ENCODE peak calls at places on chromosomes 13 and 19, in four cellular contexts. One of them, this sample, is unnamed.

GRCh38 chr13:98794498-98794897 is 42.0 kb upstream of the SLC15A1 start:
- DNase-seq in upper lobe of left lung: no peak
- DNase-seq in transverse colon: no peak
- DNase-seq in stomach: no peak
- DNase-seq in this sample: no peak

GRCh38 chr19:47512183-47512947 is 2.5 kb downstream of the NAPA start:
- DNase-seq in upper lobe of left lung: peak
- DNase-seq in transverse colon: peak
- DNase-seq in stomach: peak
- DNase-seq in this sample: no peak

GRCh38 chr19:29667390-29667783 is 2.1 kb downstream of the PLEKHF1 start:
- DNase-seq in upper lobe of left lung: no peak
- DNase-seq in transverse colon: no peak
- DNase-seq in stomach: no peak
- DNase-seq in this sample: no peak

GRCh38 chr13:55219538-55219937 is 1921.2 kb upstream of the PRR20A start:
- DNase-seq in upper lobe of left lung: no peak
- DNase-seq in transverse colon: no peak
- DNase-seq in stomach: no peak
- DNase-seq in this sample: no peak

GRCh38 chr13:40476175-40476958 is 190.1 kb downstream of the FOXO1 start:
- DNase-seq in upper lobe of left lung: no peak
- DNase-seq in transverse colon: no peak
- DNase-seq in stomach: no peak
- DNase-seq in this sample: no peak

GRCh38 chr13:39931505-39931904 is 276.0 kb downstream of the COG6 start:
- DNase-seq in upper lobe of left lung: no peak
- DNase-seq in transverse colon: no peak
- DNase-seq in stomach: no peak
- DNase-seq in this sample: no peak

GRCh38 chr19:31348416-31349159 is 648 bp downstream of the TSHZ3 start:
- DNase-seq in upper lobe of left lung: no peak
- DNase-seq in transverse colon: no peak
- DNase-seq in stomach: no peak
- DNase-seq in this sample: no peak

GRCh38 chr13:31433756-31434155 is 234.0 kb downstream of the B3GLCT start:
- DNase-seq in upper lobe of left lung: no peak
- DNase-seq in transverse colon: no peak
- DNase-seq in stomach: no peak
- DNase-seq in this sample: no peak

GRCh38 chr19:13995017-13995728 is 10.9 kb downstream of the RFX1 start:
- DNase-seq in upper lobe of left lung: no peak
- DNase-seq in transverse colon: no peak
- DNase-seq in stomach: no peak
- DNase-seq in this sample: no peak

GRCh38 chr13:93872376-93872775 is 607.1 kb downstream of the DCT start:
- DNase-seq in upper lobe of left lung: no peak
- DNase-seq in transverse colon: no peak
- DNase-seq in stomach: no peak
- DNase-seq in this sample: no peak

GRCh38 chr13:29491248-29491647 is 104.2 kb downstream of the SLC7A1 start:
- DNase-seq in upper lobe of left lung: no peak
- DNase-seq in transverse colon: no peak
- DNase-seq in stomach: no peak
- DNase-seq in this sample: no peak

GRCh38 chr19:13018037-13018914 is 23.0 kb downstream of the NFIX start:
- DNase-seq in upper lobe of left lung: peak
- DNase-seq in transverse colon: peak
- DNase-seq in stomach: peak
- DNase-seq in this sample: no peak

GRCh38 chr13:91946498-91947070 is 548.2 kb downstream of the GPC5 start:
- DNase-seq in upper lobe of left lung: no peak
- DNase-seq in transverse colon: no peak
- DNase-seq in stomach: no peak
- DNase-seq in this sample: no peak

GRCh38 chr13:34990399-34991224 is 48.5 kb downstream of the NBEA start:
- DNase-seq in upper lobe of left lung: no peak
- DNase-seq in transverse colon: no peak
- DNase-seq in stomach: no peak
- DNase-seq in this sample: no peak

GRCh38 chr13:113033054-113033453 is 64.0 kb downstream of the MCF2L start:
- DNase-seq in upper lobe of left lung: no peak
- DNase-seq in transverse colon: no peak
- DNase-seq in stomach: no peak
- DNase-seq in this sample: no peak

GRCh38 chr13:33101835-33102234 is 85.6 kb downstream of the KL start:
- DNase-seq in upper lobe of left lung: no peak
- DNase-seq in transverse colon: no peak
- DNase-seq in stomach: no peak
- DNase-seq in this sample: no peak

GRCh38 chr13:51895906-51896888 is 34.4 kb downstream of the CCDC70 start:
- DNase-seq in upper lobe of left lung: peak
- DNase-seq in transverse colon: peak
- DNase-seq in stomach: peak
- DNase-seq in this sample: no peak

GRCh38 chr13:104837756-104838155 is 1697.7 kb downstream of the EFNB2 start:
- DNase-seq in upper lobe of left lung: no peak
- DNase-seq in transverse colon: no peak
- DNase-seq in stomach: no peak
- DNase-seq in this sample: no peak

GRCh38 chr13:37540228-37540627 is 58.3 kb downstream of the POSTN start:
- DNase-seq in upper lobe of left lung: no peak
- DNase-seq in transverse colon: no peak
- DNase-seq in stomach: no peak
- DNase-seq in this sample: no peak

GRCh38 chr13:21048901-21049655 is 12.3 kb downstream of the LATS2 start:
- DNase-seq in upper lobe of left lung: no peak
- DNase-seq in transverse colon: no peak
- DNase-seq in stomach: no peak
- DNase-seq in this sample: no peak

GRCh38 chr19:8252922-8253589 is 43.9 kb downstream of the CERS4 start:
- DNase-seq in upper lobe of left lung: peak
- DNase-seq in transverse colon: peak
- DNase-seq in stomach: peak
- DNase-seq in this sample: peak

GRCh38 chr19:8251025-8251472 is 41.9 kb downstream of the CERS4 start:
- DNase-seq in upper lobe of left lung: peak
- DNase-seq in transverse colon: peak
- DNase-seq in stomach: peak
- DNase-seq in this sample: peak

GRCh38 chr19:8248348-8249328 is 39.5 kb downstream of the CERS4 start:
- DNase-seq in upper lobe of left lung: no peak
- DNase-seq in transverse colon: no peak
- DNase-seq in stomach: no peak
- DNase-seq in this sample: no peak

GRCh38 chr19:8253678-8254077 is 44.5 kb downstream of the CERS4 start:
- DNase-seq in upper lobe of left lung: no peak
- DNase-seq in transverse colon: no peak
- DNase-seq in stomach: no peak
- DNase-seq in this sample: no peak

GRCh38 chr19:8250596-8250995 is 41.4 kb downstream of the CERS4 start:
- DNase-seq in upper lobe of left lung: no peak
- DNase-seq in transverse colon: no peak
- DNase-seq in stomach: no peak
- DNase-seq in this sample: no peak
- H3K27ac ChIP-seq in upper lobe of left lung: no peak
- H3K27ac ChIP-seq in transverse colon: peak
- H3K27ac ChIP-seq in stomach: peak
- H3K27ac ChIP-seq in this sample: peak

GRCh38 chr19:38420935-38421334 is 5.1 kb downstream of the RASGRP4 start:
- DNase-seq in upper lobe of left lung: no peak
- DNase-seq in transverse colon: no peak
- DNase-seq in stomach: no peak
- DNase-seq in this sample: no peak

GRCh38 chr19:38421856-38422255 is 4.2 kb downstream of the RASGRP4 start:
- DNase-seq in upper lobe of left lung: no peak
- DNase-seq in transverse colon: no peak
- DNase-seq in stomach: no peak
- DNase-seq in this sample: no peak

GRCh38 chr19:38413416-38413815 is 10.5 kb downstream of the FAM98C start:
- DNase-seq in upper lobe of left lung: no peak
- DNase-seq in transverse colon: no peak
- DNase-seq in stomach: no peak
- DNase-seq in this sample: no peak

GRCh38 chr19:38417146-38417543 is 8.9 kb downstream of the RASGRP4 start:
- DNase-seq in upper lobe of left lung: no peak
- DNase-seq in transverse colon: no peak
- DNase-seq in stomach: no peak
- DNase-seq in this sample: no peak

GRCh38 chr19:38417544-38418506 is 8.2 kb downstream of the RASGRP4 start:
- DNase-seq in upper lobe of left lung: peak
- DNase-seq in transverse colon: peak
- DNase-seq in stomach: peak
- DNase-seq in this sample: no peak
- TF ChIP-seq POLR2AphosphoS5 in upper lobe of left lung: peak
- TF ChIP-seq POLR2AphosphoS5 in transverse colon: no peak
- TF ChIP-seq POLR2AphosphoS5 in stomach: no peak
- TF ChIP-seq POLR2AphosphoS5 in this sample: no peak

DNA sequence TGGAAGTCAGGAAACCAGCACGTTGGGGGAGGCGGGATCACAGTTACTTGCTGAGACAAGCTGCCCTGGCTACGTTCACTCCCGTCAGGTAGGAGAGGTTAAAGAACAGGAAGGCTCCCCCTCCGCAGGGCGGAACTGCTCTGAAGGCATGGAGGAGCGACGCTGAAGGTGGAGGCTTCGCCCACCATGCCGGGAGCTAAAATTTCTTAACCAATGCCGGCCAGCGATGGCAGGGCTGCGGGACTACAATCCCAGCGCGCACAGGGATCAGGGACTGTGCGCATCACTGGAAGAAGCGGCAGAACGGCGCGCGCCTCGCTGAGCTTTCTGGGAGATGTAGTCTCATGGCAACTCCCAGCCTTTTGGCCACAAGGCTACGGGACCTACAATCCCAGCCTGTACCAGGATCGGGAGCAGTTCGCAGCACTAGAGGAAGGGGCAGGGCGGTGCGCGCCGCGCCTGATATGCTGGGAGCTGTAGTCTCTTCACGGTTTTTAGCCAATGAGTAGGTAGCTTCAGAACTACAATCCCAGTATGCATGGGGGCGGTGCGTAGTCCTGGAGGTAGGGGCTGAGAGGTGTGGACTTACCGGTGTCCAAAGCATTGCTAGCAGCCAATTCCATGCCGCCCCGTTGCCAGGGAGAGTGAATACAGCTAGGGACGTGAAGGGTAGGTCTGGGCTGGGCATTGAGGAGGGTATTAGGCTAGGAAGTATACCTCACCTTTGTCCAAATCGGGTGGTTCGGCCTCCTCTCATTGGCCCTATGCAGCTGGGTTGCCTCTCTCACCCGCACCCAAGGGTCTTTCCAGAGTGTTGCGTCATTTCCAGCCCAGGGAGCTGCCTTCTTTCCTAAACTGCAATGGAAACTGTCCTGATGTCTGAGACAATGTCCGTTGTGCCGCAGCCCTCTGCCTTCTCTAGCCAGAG is 12.8 kb upstream of the ZNF682 start:
- DNase-seq in upper lobe of left lung: peak
- DNase-seq in transverse colon: peak
- DNase-seq in stomach: peak
- DNase-seq in this sample: peak
- TF ChIP-seq EP300 in upper lobe of left lung: no peak
- TF ChIP-seq EP300 in transverse colon: no peak
- TF ChIP-seq EP300 in stomach: no peak
- TF ChIP-seq EP300 in this sample: no peak

GRCh38 chr19:38502410-38503143 is 69.1 kb downstream of the RYR1 start:
- DNase-seq in upper lobe of left lung: no peak
- DNase-seq in transverse colon: no peak
- DNase-seq in stomach: no peak
- DNase-seq in this sample: no peak
- H3K27ac ChIP-seq in upper lobe of left lung: no peak
- H3K27ac ChIP-seq in transverse colon: no peak
- H3K27ac ChIP-seq in stomach: no peak
- H3K27ac ChIP-seq in this sample: no peak

GRCh38 chr19:2235396-2236284 is 489 bp downstream of the PLEKHJ1 start:
- DNase-seq in upper lobe of left lung: peak
- DNase-seq in transverse colon: peak
- DNase-seq in stomach: peak
- DNase-seq in this sample: no peak

GRCh38 chr19:2231621-2232221 is 4.4 kb downstream of the PLEKHJ1 start:
- DNase-seq in upper lobe of left lung: no peak
- DNase-seq in transverse colon: no peak
- DNase-seq in stomach: no peak
- DNase-seq in this sample: no peak

GRCh38 chr19:2235026-2235395 is 1.1 kb downstream of the PLEKHJ1 start:
- DNase-seq in upper lobe of left lung: no peak
- DNase-seq in transverse colon: no peak
- DNase-seq in stomach: no peak
- DNase-seq in this sample: no peak

GRCh38 chr19:2232286-2233151 is 3.6 kb downstream of the PLEKHJ1 start:
- DNase-seq in upper lobe of left lung: no peak
- DNase-seq in transverse colon: no peak
- DNase-seq in stomach: no peak
- DNase-seq in this sample: no peak

DNA sequence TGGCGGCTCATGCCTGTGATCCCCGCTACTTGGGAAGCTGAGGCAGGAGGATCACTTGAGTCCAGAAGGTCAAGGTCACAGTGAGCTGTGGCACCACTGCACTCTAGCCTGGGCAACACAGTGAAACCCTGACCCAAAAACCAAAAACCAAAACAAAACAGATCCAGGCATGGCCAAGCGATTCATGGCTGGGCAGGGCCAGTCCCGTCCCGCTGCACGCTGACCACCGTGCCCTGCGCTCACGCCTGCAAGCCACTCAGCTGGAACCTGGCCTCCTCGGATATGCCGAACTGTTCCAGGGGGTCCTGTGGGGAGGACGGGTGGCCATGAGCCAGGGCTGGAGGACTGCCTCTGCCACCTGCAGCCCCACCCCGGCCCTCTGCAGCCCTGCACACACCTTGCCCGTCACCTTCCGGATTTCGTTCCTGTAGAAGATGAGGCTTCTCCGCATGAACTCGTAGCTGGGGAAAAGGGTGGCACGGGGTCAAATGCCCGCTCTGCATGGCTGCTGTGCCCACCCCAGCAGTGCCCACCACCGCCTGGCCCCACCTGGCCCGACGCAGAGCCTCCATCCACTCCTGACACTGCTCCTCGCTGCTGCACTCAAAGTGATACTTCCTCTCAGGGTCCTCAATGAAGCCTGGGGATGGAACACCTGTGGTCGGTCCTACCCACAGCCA is 2.4 kb downstream of the PLEKHJ1 start:
- DNase-seq in upper lobe of left lung: no peak
- DNase-seq in transverse colon: no peak
- DNase-seq in stomach: no peak
- DNase-seq in this sample: no peak
- TF ChIP-seq POLR2AphosphoS5 in upper lobe of left lung: no peak
- TF ChIP-seq POLR2AphosphoS5 in transverse colon: peak
- TF ChIP-seq POLR2AphosphoS5 in stomach: no peak
- TF ChIP-seq POLR2AphosphoS5 in this sample: no peak

This sample was measured in esophagus muscularis mucosa.